ENCODE peak calls at places on chromosomes 16 and 17, in six cellular contexts. F is NCI-H524 treated with DMSO at 0.1 percent for 48 hours, T is activated T-cell treated with anti-CD3 and anti-CD28 coated beads for 1 hour, B is D721Med, G is cardiac fibroblast, S is hypothalamus. Y is an unnamed sample.

GRCh38 chr16:68009157-68009735 is 6.5 kb downstream of the DPEP2NB start:
- DNase-seq in G (no peak), B (no peak), S (no peak), F (no peak), T (no peak), Y (no peak)

GRCh38 chr17:5800646-5801045 is 216.3 kb upstream of the NLRP1 start:
- DNase-seq in B (no peak), S (no peak), G (no peak), F (no peak), T (no peak), Y (no peak)

GRCh38 chr17:50872710-50873424 is 6.7 kb upstream of the TOB1 start:
- DNase-seq in G (peak), F (no peak), B (no peak), T (peak), S (no peak), Y (no peak)

GRCh38 chr16:873243-873661 is 72.7 kb upstream of the GNG13 start:
- DNase-seq in S (no peak), G (no peak), F (no peak), T (no peak), B (no peak), Y (no peak)

GRCh38 chr17:73172252-73172651 is 7.4 kb downstream of the SSTR2 start:
- DNase-seq in B (no peak), S (no peak), G (no peak), F (no peak), T (no peak), Y (no peak)

GRCh38 chr16:64579712-64580111 is 542.2 kb downstream of the CDH11 start:
- DNase-seq in G (no peak), T (no peak), B (no peak), F (no peak), S (no peak), Y (no peak)

GRCh38 chr17:42409467-42410351 is 13.3 kb downstream of the CAVIN1 start:
- DNase-seq in S (no peak), B (no peak), F (peak), G (peak), T (no peak), Y (no peak)

GRCh38 chr17:57803026-57803425 is 46.8 kb downstream of the MRPS23 start:
- DNase-seq in G (no peak), B (no peak), F (no peak), T (no peak), S (no peak), Y (no peak)

GRCh38 chr17:27526603-27527002 is 70.4 kb downstream of the KSR1 start:
- DNase-seq in S (no peak), B (no peak), G (peak), T (no peak), F (no peak), Y (no peak)

GRCh38 chr16:69880640-69881133 is 70.4 kb upstream of the CLEC18A start:
- DNase-seq in F (no peak), S (no peak), B (no peak), G (peak), T (no peak), Y (no peak)

GRCh38 chr16:28218109-28218508 is 6.3 kb upstream of the XPO6 start:
- DNase-seq in B (no peak), S (no peak), T (peak), G (peak), F (no peak), Y (peak)

GRCh38 chr17:69581061-69581955 is 166.8 kb downstream of the MAP2K6 start:
- DNase-seq in G (no peak), F (no peak), T (no peak), B (no peak), S (no peak), Y (peak)

GRCh38 chr17:79085921-79086551 is 11.4 kb downstream of the ENGASE start:
- DNase-seq in B (no peak), F (no peak), G (no peak), T (no peak), S (no peak), Y (no peak)

GRCh38 chr16:17304124-17304813 is 166.5 kb downstream of the XYLT1 start:
- DNase-seq in B (no peak), T (no peak), S (no peak), F (no peak), G (no peak), Y (no peak)

GRCh38 chr17:72125226-72125651 is 4.4 kb downstream of the SOX9 start:
- DNase-seq in T (no peak), F (no peak), G (no peak), S (no peak), B (no peak), Y (no peak)

GRCh38 chr16:70646260-70647241 is at the start of gene IL34:
- DNase-seq in S (no peak), T (no peak), G (peak), F (peak), B (no peak), Y (no peak)

GRCh38 chr17:9890124-9890523 is 14.9 kb downstream of the RCVRN start:
- DNase-seq in G (no peak), T (no peak), S (no peak), F (no peak), B (no peak), Y (no peak)

GRCh38 chr17:82118178-82118814 is 20.3 kb upstream of the FASN start:
- DNase-seq in F (no peak), G (no peak), T (no peak), B (no peak), S (no peak), Y (no peak)

GRCh38 chr16:24975428-24975889 is 39.7 kb downstream of the ARHGAP17 start:
- DNase-seq in B (no peak), G (peak), T (no peak), F (no peak), S (no peak), Y (no peak)

GRCh38 chr17:76497979-76498885 is 3.0 kb downstream of the RHBDF2 start:
- DNase-seq in G (peak), T (no peak), S (peak), F (peak), B (peak), Y (no peak)